ENCODE peak calls at places on chromosomes 1 and 21, in eight cellular contexts. V, K, B, E, F, H, R and L are unnamed samples.
A peak's percentile ranks its signal among the peaks of the same experiment; 100 is the strongest.

GRCh38 chr1:234874291-234875288 is 254.0 kb downstream of the TOMM20 start:
- DNase-seq in F (no peak), R (no peak), H (no peak), B (no peak), K (no peak), V (no peak), E (no peak), L (peak; percentile 53)

GRCh38 chr1:218778731-218779130 is 394.9 kb upstream of the LYPLAL1 start:
- DNase-seq in E (no peak), R (no peak), B (no peak), K (no peak), V (no peak), F (no peak), H (no peak), L (no peak)

GRCh38 chr21:23740463-23740862 is 1866.8 kb downstream of the MRPL39 start:
- DNase-seq in B (no peak), V (no peak), F (no peak), K (no peak), E (no peak), R (no peak), H (no peak), L (no peak)

GRCh38 chr1:30758785-30759380 is 1.3 kb upstream of the LAPTM5 start:
- DNase-seq in R (no peak), K (no peak), F (no peak), B (no peak), H (peak; percentile 94), V (no peak), E (no peak), L (no peak)

GRCh38 chr1:203519053-203519770 is 25.3 kb downstream of the OPTC start:
- DNase-seq in B (no peak), V (peak; percentile 73), R (no peak), H (no peak), F (no peak), K (no peak), E (no peak), L (no peak)

GRCh38 chr1:20732588-20733360 is at the start of gene SH2D5:
- DNase-seq in K (peak; percentile 34), E (peak; percentile 81), B (peak; percentile 26), F (peak; percentile 61), V (peak; percentile 81), H (peak; percentile 76), R (peak; percentile 99), L (peak; percentile 92)

GRCh38 chr1:5664081-5664480 is 328.1 kb downstream of the NPHP4 start:
- DNase-seq in K (no peak), F (no peak), B (no peak), V (no peak), R (no peak), H (no peak), E (peak; percentile 25), L (no peak)

GRCh38 chr1:44828003-44828651 is 14.9 kb downstream of the PTCH2 start:
- DNase-seq in B (no peak), H (no peak), E (no peak), R (no peak), V (no peak), F (no peak), K (no peak), L (no peak)

GRCh38 chr1:170114916-170115315 is 30.8 kb upstream of the NTMT2 start:
- DNase-seq in R (peak; percentile 51), F (no peak), E (no peak), H (peak; percentile 5), K (no peak), B (no peak), V (no peak), L (no peak)

GRCh38 chr1:32900956-32901822 is at the start of gene TMEM54:
- DNase-seq in B (no peak), V (peak; percentile 86), F (no peak), H (no peak), K (no peak), E (peak; percentile 80), R (peak; percentile 15), L (peak; percentile 78)

GRCh38 chr1:3431266-3431665 is 23.2 kb upstream of the ARHGEF16 start:
- DNase-seq in F (no peak), B (no peak), K (no peak), E (no peak), V (no peak), H (no peak), R (no peak), L (no peak)

GRCh38 chr1:91872560-91873081 is 13.3 kb downstream of the TGFBR3 start:
- DNase-seq in B (no peak), V (no peak), E (no peak), F (peak; percentile 16), H (peak; percentile 68), R (no peak), K (no peak), L (no peak)

GRCh38 chr1:75845576-75845975 is 48.9 kb downstream of the MSH4 start:
- DNase-seq in R (no peak), E (no peak), V (no peak), H (no peak), F (no peak), B (no peak), K (no peak), L (no peak)

GRCh38 chr1:58815069-58815679 is 31.3 kb upstream of the JUN start:
- DNase-seq in B (no peak), H (peak; percentile 88), E (peak; percentile 84), K (peak; percentile 41), F (peak; percentile 36), V (peak; percentile 92), R (peak; percentile 97), L (peak; percentile 88)

GRCh38 chr1:21302747-21303715 is 12.8 kb upstream of the ECE1 start:
- DNase-seq in R (peak; percentile 93), H (no peak), E (no peak), V (no peak), K (no peak), B (no peak), F (no peak), L (peak; percentile 65)

GRCh38 chr1:9890224-9890731 is 19.8 kb downstream of the CTNNBIP1 start:
- DNase-seq in B (no peak), K (no peak), V (peak; percentile 64), E (no peak), R (peak; percentile 96), F (no peak), H (no peak), L (peak; percentile 62)

GRCh38 chr1:93814059-93814794 is 64.8 kb downstream of the DNTTIP2 start:
- DNase-seq in K (no peak), B (peak; percentile 63), H (peak; percentile 81), E (peak; percentile 71), F (peak; percentile 33), R (peak; percentile 84), V (peak; percentile 68), L (peak; percentile 68)

GRCh38 chr1:225897595-225898514 is 8.9 kb upstream of the LEFTY1 start:
- DNase-seq in K (peak; percentile 41), R (no peak), F (no peak), B (peak; percentile 92), E (no peak), V (no peak), H (peak; percentile 28), L (no peak)

GRCh38 chr1:87757700-87758099 is 429.0 kb downstream of the LMO4 start:
- DNase-seq in V (no peak), B (no peak), E (no peak), K (no peak), R (peak; percentile 57), F (no peak), H (no peak), L (no peak)

GRCh38 chr1:193115629-193116227 is 6.1 kb upstream of the CDC73 start:
- DNase-seq in K (no peak), H (no peak), B (no peak), E (no peak), F (no peak), R (peak; percentile 100), V (no peak), L (peak; percentile 21)

GRCh38 chr1:56394298-56394697 is 185.1 kb downstream of the PLPP3 start:
- DNase-seq in E (peak; percentile 67), F (no peak), B (no peak), V (no peak), H (no peak), R (no peak), K (no peak), L (peak; percentile 69)

GRCh38 chr1:40836283-40836682 is 25.9 kb downstream of the CITED4 start:
- DNase-seq in B (no peak), R (no peak), H (no peak), K (no peak), E (no peak), V (no peak), F (no peak), L (no peak)

GRCh38 chr1:168513656-168514404 is 30.0 kb downstream of the XCL2 start:
- DNase-seq in V (no peak), B (no peak), H (no peak), F (no peak), E (no peak), K (no peak), R (no peak), L (no peak)

GRCh38 chr1:38817958-38818705 is 41.4 kb downstream of the RRAGC start:
- DNase-seq in R (no peak), K (peak; percentile 12), V (peak; percentile 50), E (peak; percentile 65), F (peak; percentile 49), B (no peak), H (peak; percentile 36), L (peak; percentile 12)

GRCh38 chr1:6269271-6269996 is 8.5 kb upstream of the GPR153 start:
- DNase-seq in F (no peak), K (no peak), V (no peak), E (no peak), B (no peak), H (no peak), R (no peak), L (no peak)

GRCh38 chr1:174812656-174813055 is 187.1 kb upstream of the CACYBP start:
- DNase-seq in F (no peak), V (no peak), H (no peak), K (no peak), R (peak; percentile 28), E (no peak), B (no peak), L (no peak)

GRCh38 chr1:231993968-231994455 is 367.4 kb downstream of the DISC1 start:
- DNase-seq in K (no peak), R (no peak), E (no peak), H (no peak), B (no peak), V (no peak), F (no peak), L (no peak)

GRCh38 chr21:37974081-37974480 is 57.8 kb upstream of the KCNJ6 start:
- DNase-seq in H (no peak), K (no peak), F (no peak), R (peak; percentile 1), E (no peak), B (no peak), V (no peak), L (no peak)

GRCh38 chr1:169196566-169196965 is 90.1 kb downstream of the ATP1B1 start:
- DNase-seq in V (no peak), R (peak; percentile 12), F (no peak), B (no peak), H (no peak), E (no peak), K (no peak), L (no peak)

GRCh38 chr1:157691285-157691920 is 9.2 kb downstream of the FCRL3 start:
- DNase-seq in V (no peak), K (no peak), F (no peak), B (peak; percentile 25), E (no peak), R (peak; percentile 23), H (peak; percentile 24), L (no peak)

GRCh38 chr1:94285026-94285654 is 47.8 kb upstream of the ARHGAP29 start:
- DNase-seq in F (no peak), E (no peak), B (no peak), H (no peak), K (no peak), V (no peak), R (peak; percentile 54), L (no peak)

GRCh38 chr1:21160263-21160662 is 16.4 kb downstream of the EIF4G3 start:
- DNase-seq in H (no peak), V (no peak), K (no peak), E (no peak), B (no peak), R (no peak), F (no peak), L (no peak)

GRCh38 chr1:66528580-66528979 is 5.4 kb upstream of the SGIP1 start:
- DNase-seq in V (no peak), R (no peak), B (no peak), K (no peak), H (no peak), E (no peak), F (no peak), L (no peak)

GRCh38 chr21:16082038-16082816 is 352.4 kb downstream of the USP25 start:
- DNase-seq in E (no peak), B (peak; percentile 31), F (no peak), H (peak; percentile 3), R (peak; percentile 22), K (no peak), V (no peak), L (no peak)